ENCODE peak calls at places on chromosomes 7 and 10, in four cellular contexts. One of them, this sample, is unnamed. For H3K9me3 and H3K4me1, the result is how much of the 10 kb centered on the place peaks cover.

GRCh38 chr7:73521636-73522080 is 435 bp downstream of the BAZ1B start:
- DNase-seq in left lung: peak
- DNase-seq in neuronal stem cell: peak
- DNase-seq in thoracic aorta: no peak
- DNase-seq in this sample: peak

GRCh38 chr7:10802526-10802925 is 171.1 kb upstream of the PHF14 start:
- DNase-seq in left lung: no peak
- DNase-seq in neuronal stem cell: no peak
- DNase-seq in thoracic aorta: no peak
- DNase-seq in this sample: no peak

GRCh38 chr10:36271631-36272340 is 629.7 kb upstream of the FZD8 start:
- DNase-seq in left lung: no peak
- DNase-seq in thoracic aorta: no peak
- DNase-seq in neuronal stem cell: no peak
- DNase-seq in this sample: no peak

GRCh38 chr10:79244068-79244442 is 103.2 kb upstream of the PPIF start:
- DNase-seq in neuronal stem cell: no peak
- DNase-seq in thoracic aorta: no peak
- DNase-seq in left lung: no peak
- DNase-seq in this sample: no peak

GRCh38 chr10:93916257-93917063 is 22.7 kb downstream of the SLC35G1 start:
- DNase-seq in neuronal stem cell: no peak
- DNase-seq in left lung: no peak
- DNase-seq in thoracic aorta: no peak
- DNase-seq in this sample: no peak

GRCh38 chr10:102642553-102643345 is 1.5 kb upstream of the TRIM8 start:
- DNase-seq in thoracic aorta: no peak
- DNase-seq in neuronal stem cell: peak
- DNase-seq in left lung: peak
- DNase-seq in this sample: peak

GRCh38 chr10:70433581-70434280 is 7.8 kb downstream of the NODAL start:
- DNase-seq in neuronal stem cell: no peak
- DNase-seq in thoracic aorta: no peak
- DNase-seq in left lung: no peak
- DNase-seq in this sample: no peak

GRCh38 chr7:36265720-36266119 is 112.7 kb downstream of the EEPD1 start:
- DNase-seq in thoracic aorta: no peak
- DNase-seq in neuronal stem cell: no peak
- DNase-seq in left lung: no peak
- DNase-seq in this sample: no peak

GRCh38 chr7:43869898-43870240 is 552 bp upstream of the MRPS24 start:
- DNase-seq in thoracic aorta: no peak
- DNase-seq in left lung: no peak
- DNase-seq in neuronal stem cell: no peak
- DNase-seq in this sample: no peak

GRCh38 chr7:98352621-98353020 is 48.3 kb downstream of the BAIAP2L1 start:
- DNase-seq in neuronal stem cell: no peak
- DNase-seq in thoracic aorta: no peak
- DNase-seq in left lung: no peak
- DNase-seq in this sample: no peak

GRCh38 chr7:4960363-4960762 is 1.4 kb upstream of the MMD2 start:
- DNase-seq in neuronal stem cell: no peak
- DNase-seq in left lung: no peak
- DNase-seq in thoracic aorta: no peak
- DNase-seq in this sample: no peak

GRCh38 chr10:44567471-44567870 is 182.6 kb upstream of the CXCL12 start:
- DNase-seq in neuronal stem cell: no peak
- DNase-seq in thoracic aorta: no peak
- DNase-seq in left lung: no peak
- DNase-seq in this sample: no peak

GRCh38 chr10:119159332-119159731 is 6.2 kb downstream of the SFXN4 start:
- DNase-seq in left lung: no peak
- DNase-seq in thoracic aorta: no peak
- DNase-seq in neuronal stem cell: no peak
- DNase-seq in this sample: no peak

GRCh38 chr7:151687523-151688235 is 168.0 kb upstream of the RHEB start:
- DNase-seq in thoracic aorta: peak
- DNase-seq in left lung: peak
- DNase-seq in neuronal stem cell: peak
- DNase-seq in this sample: no peak

GRCh38 chr7:79403879-79404278 is 49.6 kb downstream of the MAGI2 start:
- DNase-seq in thoracic aorta: no peak
- DNase-seq in left lung: no peak
- DNase-seq in neuronal stem cell: no peak
- DNase-seq in this sample: no peak

DNA sequence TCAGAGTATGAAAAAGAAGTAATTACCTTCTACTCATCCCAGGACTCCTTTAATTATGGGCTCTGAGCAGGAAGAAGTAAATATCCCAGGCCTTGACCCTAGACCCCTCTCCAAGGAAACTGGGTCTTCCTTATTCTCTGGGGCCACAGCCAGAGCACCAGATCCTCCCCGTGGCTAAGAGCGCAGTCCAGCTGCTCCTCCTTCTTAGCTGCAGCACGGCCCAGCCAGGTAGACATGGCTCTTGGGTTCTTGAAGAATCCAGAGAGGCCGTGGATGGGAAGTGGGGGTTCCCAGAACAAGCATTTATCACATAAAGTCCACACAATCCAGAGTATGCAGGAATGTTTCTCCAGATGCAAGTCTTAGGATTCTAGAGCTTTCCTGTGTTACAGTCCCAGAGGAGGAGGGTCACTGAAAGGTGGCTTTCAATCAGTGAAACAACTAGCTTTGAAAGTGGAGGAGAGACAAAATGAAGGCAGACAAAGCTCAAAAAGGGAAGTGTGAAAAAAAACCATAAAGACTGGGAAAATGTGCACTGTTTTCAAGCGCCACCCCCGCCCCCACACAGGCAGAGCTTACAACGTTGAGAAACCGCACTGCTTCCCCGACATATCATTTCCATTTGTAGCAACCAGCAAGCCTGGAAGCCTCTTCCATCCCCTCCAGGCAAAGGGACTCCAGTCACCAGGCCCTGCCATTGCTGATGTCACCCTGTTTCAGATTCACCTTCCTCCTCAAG is 396.5 kb upstream of the MKI67 start:
- DNase-seq in neuronal stem cell: no peak
- DNase-seq in thoracic aorta: no peak
- DNase-seq in left lung: no peak
- DNase-seq in this sample: no peak
- H3K9me3 ChIP-seq in neuronal stem cell: under half
- H3K9me3 ChIP-seq in thoracic aorta: under half
- H3K9me3 ChIP-seq in left lung: under half
- H3K9me3 ChIP-seq in this sample: under half

DNA sequence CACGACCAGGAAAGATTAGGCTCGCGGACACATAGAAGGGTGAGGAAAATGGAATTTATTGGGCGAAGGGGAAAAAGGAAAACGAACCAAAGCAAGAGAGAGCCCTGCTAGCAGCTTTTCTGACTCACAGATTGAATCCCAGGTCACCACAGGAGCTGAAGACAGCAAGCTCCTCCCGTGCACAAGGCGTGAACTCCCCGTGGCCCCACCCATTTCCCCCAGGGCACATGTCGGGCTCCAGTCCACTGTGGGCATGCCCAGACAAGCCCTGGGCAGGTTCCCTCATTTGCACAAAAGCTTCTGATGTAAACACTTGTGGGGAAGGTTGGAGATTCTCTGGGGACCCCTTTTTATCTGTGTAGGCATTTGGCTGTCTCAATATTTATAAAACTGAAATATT is 582.4 kb downstream of the SUGCT start:
- DNase-seq in neuronal stem cell: peak
- DNase-seq in left lung: peak
- DNase-seq in thoracic aorta: peak
- DNase-seq in this sample: no peak
- H3K4me3 ChIP-seq in neuronal stem cell: no peak
- H3K4me3 ChIP-seq in left lung: no peak
- H3K4me3 ChIP-seq in thoracic aorta: peak
- H3K4me3 ChIP-seq in this sample: no peak

DNA sequence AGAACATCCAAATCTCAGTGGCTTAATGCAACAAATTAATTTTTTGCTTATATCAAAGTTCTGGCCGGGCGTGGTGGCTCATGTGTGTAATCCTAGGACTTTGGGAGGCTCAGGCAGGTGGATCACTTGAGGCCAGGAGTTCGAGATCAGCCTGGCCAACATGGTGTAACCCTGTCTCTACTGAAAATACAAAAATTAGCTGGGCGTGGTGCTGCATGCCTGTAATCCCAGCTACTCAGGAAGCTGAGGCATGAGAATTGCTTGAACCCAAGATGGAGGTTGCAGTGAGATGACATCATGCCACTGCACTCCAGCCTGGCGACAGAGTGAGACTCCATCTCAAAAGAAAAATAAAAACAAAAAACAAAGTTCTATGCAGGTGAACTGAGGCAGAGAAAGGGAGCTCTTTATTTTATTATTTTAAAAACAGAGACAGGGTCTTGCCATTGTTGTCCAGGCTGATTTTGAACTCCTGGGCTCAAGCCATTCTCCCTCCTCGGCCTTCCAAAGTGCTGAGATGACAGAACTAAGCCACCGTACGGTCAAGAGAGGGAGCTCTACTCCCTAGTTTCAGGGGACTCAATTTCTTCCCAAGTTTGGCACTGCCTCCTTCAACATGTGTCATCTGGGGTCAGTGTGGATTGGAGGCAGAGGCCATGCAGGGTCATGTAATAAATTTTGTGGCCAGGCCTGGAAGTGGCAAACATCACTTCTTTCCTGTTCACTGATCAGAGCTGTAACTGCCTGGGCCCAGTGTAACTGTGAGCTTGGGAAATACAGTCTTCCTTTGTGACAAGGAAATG is 2.4 kb downstream of the ADCK2 start:
- DNase-seq in left lung: no peak
- DNase-seq in thoracic aorta: no peak
- DNase-seq in neuronal stem cell: peak
- DNase-seq in this sample: no peak
- H3K4me1 ChIP-seq in left lung: under half
- H3K4me1 ChIP-seq in thoracic aorta: under half
- H3K4me1 ChIP-seq in neuronal stem cell: under half
- H3K4me1 ChIP-seq in this sample: under half

GRCh38 chr10:96205580-96205979 is 65.8 kb downstream of the BLNK start:
- DNase-seq in neuronal stem cell: no peak
- DNase-seq in left lung: no peak
- DNase-seq in thoracic aorta: no peak
- DNase-seq in this sample: no peak

GRCh38 chr10:96201525-96201924 is 69.8 kb downstream of the BLNK start:
- DNase-seq in left lung: no peak
- DNase-seq in thoracic aorta: no peak
- DNase-seq in neuronal stem cell: no peak
- DNase-seq in this sample: no peak
- H3K9me3 ChIP-seq in left lung: under half
- H3K9me3 ChIP-seq in thoracic aorta: under half
- H3K9me3 ChIP-seq in neuronal stem cell: under half
- H3K9me3 ChIP-seq in this sample: under half

GRCh38 chr7:56063882-56064625 is at the start of gene SUMF2:
- DNase-seq in neuronal stem cell: peak
- DNase-seq in thoracic aorta: peak
- DNase-seq in left lung: peak
- DNase-seq in this sample: peak

GRCh38 chr7:56062382-56062781 is 1.7 kb upstream of the SUMF2 start:
- DNase-seq in neuronal stem cell: no peak
- DNase-seq in left lung: no peak
- DNase-seq in thoracic aorta: no peak
- DNase-seq in this sample: no peak

GRCh38 chr7:56063500-56063881 is 595 bp upstream of the SUMF2 start:
- DNase-seq in thoracic aorta: no peak
- DNase-seq in neuronal stem cell: no peak
- DNase-seq in left lung: no peak
- DNase-seq in this sample: no peak
- H3K4me3 ChIP-seq in thoracic aorta: peak
- H3K4me3 ChIP-seq in neuronal stem cell: peak
- H3K4me3 ChIP-seq in left lung: peak
- H3K4me3 ChIP-seq in this sample: peak

DNA sequence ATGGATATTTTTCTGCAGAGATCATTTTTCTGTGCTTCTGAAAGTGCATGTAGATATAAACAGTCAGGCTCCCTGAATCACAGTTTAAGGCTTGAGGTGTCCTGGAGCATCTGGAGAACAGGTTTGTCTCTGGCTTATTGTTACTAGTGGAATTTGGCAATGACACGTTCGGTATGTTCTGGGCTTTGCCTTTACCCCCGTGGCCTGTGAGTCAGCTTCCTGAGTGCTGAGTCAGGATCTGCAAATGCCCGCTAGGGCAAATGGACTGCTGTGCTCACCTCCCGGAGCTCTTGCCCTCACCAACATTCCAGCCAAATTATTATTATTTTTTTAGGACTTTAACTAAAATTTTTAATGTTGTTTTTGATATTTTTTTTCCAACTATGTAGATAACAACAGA is 192.5 kb upstream of the PRSS1 start:
- DNase-seq in left lung: no peak
- DNase-seq in neuronal stem cell: no peak
- DNase-seq in thoracic aorta: no peak
- DNase-seq in this sample: no peak
- H3K4me1 ChIP-seq in left lung: under half
- H3K4me1 ChIP-seq in neuronal stem cell: under half
- H3K4me1 ChIP-seq in thoracic aorta: under half
- H3K4me1 ChIP-seq in this sample: under half

GRCh38 chr7:127678330-127678729 is 26.3 kb downstream of the SND1 start:
- DNase-seq in thoracic aorta: no peak
- DNase-seq in neuronal stem cell: no peak
- DNase-seq in left lung: no peak
- DNase-seq in this sample: no peak
- H3K9me3 ChIP-seq in thoracic aorta: under half
- H3K9me3 ChIP-seq in neuronal stem cell: under half
- H3K9me3 ChIP-seq in left lung: under half
- H3K9me3 ChIP-seq in this sample: under half

DNA sequence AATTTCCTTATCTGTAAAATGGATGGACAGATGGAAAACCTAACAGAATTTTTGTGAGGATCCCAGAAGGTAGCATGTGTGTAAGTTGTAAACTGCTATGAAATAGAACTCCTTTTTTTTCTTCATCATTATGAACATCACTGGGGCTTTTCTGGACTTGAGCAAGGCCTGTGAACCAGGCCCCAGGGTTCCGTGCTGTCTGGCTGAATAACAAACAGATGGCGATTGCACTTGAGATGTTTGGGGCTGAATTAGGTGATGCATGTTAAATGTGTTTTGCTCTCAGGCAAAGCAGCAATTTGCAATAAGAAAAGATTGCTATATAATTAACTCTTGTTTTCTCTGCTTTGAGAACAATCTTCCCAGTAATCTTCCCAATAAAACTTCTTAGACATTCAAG is 98.9 kb downstream of the ITIH5 start:
- DNase-seq in left lung: no peak
- DNase-seq in neuronal stem cell: no peak
- DNase-seq in thoracic aorta: no peak
- DNase-seq in this sample: no peak
- H3K4me3 ChIP-seq in left lung: no peak
- H3K4me3 ChIP-seq in neuronal stem cell: no peak
- H3K4me3 ChIP-seq in thoracic aorta: no peak
- H3K4me3 ChIP-seq in this sample: no peak

This sample was measured in CD8-positive, alpha-beta T cell.